ENCODE peak calls at places on chromosomes 16 and 17, in seven cellular contexts. One of them, this sample, is unnamed.

GRCh38 chr17:28004344-28004743 is 38.1 kb upstream of the NLK start:
- DNase-seq in heart left ventricle: no peak
- DNase-seq in hepatocyte: no peak
- DNase-seq in fibroblast of the aortic adventitia: no peak
- DNase-seq in CD4-positive, alpha-beta T cell: no peak
- DNase-seq in GM06990: no peak
- DNase-seq in GM13977: no peak
- DNase-seq in this sample: no peak

GRCh38 chr17:80743181-80743771 is 198.6 kb downstream of the RPTOR start:
- DNase-seq in heart left ventricle: no peak
- DNase-seq in hepatocyte: no peak
- DNase-seq in fibroblast of the aortic adventitia: no peak
- DNase-seq in CD4-positive, alpha-beta T cell: peak
- DNase-seq in GM06990: no peak
- DNase-seq in GM13977: no peak
- DNase-seq in this sample: no peak

GRCh38 chr17:33712120-33712519 is 419.0 kb upstream of the ASIC2 start:
- DNase-seq in heart left ventricle: no peak
- DNase-seq in hepatocyte: no peak
- DNase-seq in fibroblast of the aortic adventitia: no peak
- DNase-seq in CD4-positive, alpha-beta T cell: no peak
- DNase-seq in GM06990: no peak
- DNase-seq in GM13977: no peak
- DNase-seq in this sample: no peak

GRCh38 chr17:77256710-77257109 is 115.9 kb downstream of the SEC14L1 start:
- DNase-seq in heart left ventricle: no peak
- DNase-seq in hepatocyte: no peak
- DNase-seq in fibroblast of the aortic adventitia: no peak
- DNase-seq in CD4-positive, alpha-beta T cell: no peak
- DNase-seq in GM06990: no peak
- DNase-seq in GM13977: no peak
- DNase-seq in this sample: no peak

GRCh38 chr16:76661691-76662090 is 384.5 kb downstream of the CNTNAP4 start:
- DNase-seq in heart left ventricle: no peak
- DNase-seq in hepatocyte: no peak
- DNase-seq in fibroblast of the aortic adventitia: no peak
- DNase-seq in CD4-positive, alpha-beta T cell: no peak
- DNase-seq in GM06990: no peak
- DNase-seq in GM13977: no peak
- DNase-seq in this sample: no peak

GRCh38 chr16:85955566-85955965 is 56.6 kb downstream of the IRF8 start:
- DNase-seq in heart left ventricle: no peak
- DNase-seq in hepatocyte: no peak
- DNase-seq in fibroblast of the aortic adventitia: no peak
- DNase-seq in CD4-positive, alpha-beta T cell: no peak
- DNase-seq in GM06990: peak
- DNase-seq in GM13977: no peak
- DNase-seq in this sample: peak

GRCh38 chr16:31476305-31477219 is 4.6 kb downstream of the TGFB1I1 start:
- DNase-seq in heart left ventricle: peak
- DNase-seq in hepatocyte: peak
- DNase-seq in fibroblast of the aortic adventitia: no peak
- DNase-seq in CD4-positive, alpha-beta T cell: peak
- DNase-seq in GM06990: peak
- DNase-seq in GM13977: peak
- DNase-seq in this sample: peak

GRCh38 chr17:40124279-40125141 is 2.7 kb downstream of the MSL1 start:
- DNase-seq in heart left ventricle: no peak
- DNase-seq in hepatocyte: no peak
- DNase-seq in fibroblast of the aortic adventitia: peak
- DNase-seq in CD4-positive, alpha-beta T cell: no peak
- DNase-seq in GM06990: no peak
- DNase-seq in GM13977: no peak
- DNase-seq in this sample: no peak

GRCh38 chr16:29147710-29148425 is 163.0 kb downstream of the LAT start:
- DNase-seq in heart left ventricle: no peak
- DNase-seq in hepatocyte: no peak
- DNase-seq in fibroblast of the aortic adventitia: no peak
- DNase-seq in CD4-positive, alpha-beta T cell: no peak
- DNase-seq in GM06990: no peak
- DNase-seq in GM13977: no peak
- DNase-seq in this sample: no peak

DNA sequence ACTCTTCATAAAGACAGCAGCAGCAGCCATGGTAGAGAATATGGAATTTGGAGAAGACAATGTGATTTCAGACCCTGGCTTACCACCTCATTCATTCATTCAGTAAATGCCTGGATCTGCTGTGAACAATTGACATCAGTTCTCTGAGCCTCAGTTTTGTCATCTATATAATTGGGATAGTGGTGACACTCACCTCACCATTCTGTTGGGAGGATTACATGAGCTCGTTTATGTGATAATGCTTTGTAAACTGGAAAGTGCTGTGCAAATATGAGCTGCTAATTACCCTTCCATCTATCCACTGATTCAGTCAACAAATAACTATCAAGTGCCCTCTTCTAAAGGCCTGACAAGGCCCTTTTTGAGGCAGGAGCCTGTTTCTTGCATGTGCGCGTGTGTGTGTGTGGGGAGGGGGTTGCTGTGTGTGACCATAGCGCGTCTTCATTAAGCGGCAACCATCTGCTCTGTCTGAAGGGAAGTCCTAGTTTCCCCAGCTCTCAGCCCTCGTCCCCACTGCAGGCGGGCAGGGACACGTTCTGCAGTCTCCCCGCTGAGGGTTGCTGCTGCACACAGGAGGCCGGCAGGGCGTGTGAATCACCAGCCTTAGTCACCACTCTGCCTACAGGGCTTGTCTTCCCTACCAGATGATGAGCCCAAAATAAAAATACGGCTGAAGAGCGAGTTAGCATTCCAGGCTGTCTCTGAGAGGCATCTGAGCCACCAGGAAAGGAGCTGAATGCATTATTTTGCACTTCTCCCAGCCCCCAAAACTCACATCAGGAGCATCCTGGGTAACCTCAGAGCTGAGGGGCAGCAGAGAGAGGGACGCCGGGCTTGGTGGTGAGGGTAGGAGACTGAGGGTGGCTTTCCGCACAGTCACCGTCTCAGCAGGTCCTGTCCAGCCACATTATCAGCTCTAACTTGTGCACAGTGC is 19.9 kb downstream of the ARL4D start:
- DNase-seq in heart left ventricle: no peak
- DNase-seq in hepatocyte: peak
- DNase-seq in fibroblast of the aortic adventitia: peak
- DNase-seq in CD4-positive, alpha-beta T cell: no peak
- DNase-seq in GM06990: no peak
- DNase-seq in GM13977: no peak
- DNase-seq in this sample: no peak
- TF ChIP-seq CTCF in heart left ventricle: no peak
- TF ChIP-seq CTCF in hepatocyte: no peak
- TF ChIP-seq CTCF in fibroblast of the aortic adventitia: peak
- TF ChIP-seq CTCF in CD4-positive, alpha-beta T cell: no peak
- TF ChIP-seq CTCF in GM06990: no peak
- TF ChIP-seq CTCF in GM13977: no peak
- TF ChIP-seq CTCF in this sample: no peak

GRCh38 chr17:35694906-35695305 is 36.5 kb upstream of the RASL10B start:
- DNase-seq in heart left ventricle: no peak
- DNase-seq in hepatocyte: no peak
- DNase-seq in fibroblast of the aortic adventitia: no peak
- DNase-seq in CD4-positive, alpha-beta T cell: no peak
- DNase-seq in GM06990: no peak
- DNase-seq in GM13977: no peak
- DNase-seq in this sample: no peak
- TF ChIP-seq CTCF in heart left ventricle: no peak
- TF ChIP-seq CTCF in hepatocyte: no peak
- TF ChIP-seq CTCF in fibroblast of the aortic adventitia: no peak
- TF ChIP-seq CTCF in CD4-positive, alpha-beta T cell: no peak
- TF ChIP-seq CTCF in GM06990: no peak
- TF ChIP-seq CTCF in GM13977: no peak
- TF ChIP-seq CTCF in this sample: no peak

DNA sequence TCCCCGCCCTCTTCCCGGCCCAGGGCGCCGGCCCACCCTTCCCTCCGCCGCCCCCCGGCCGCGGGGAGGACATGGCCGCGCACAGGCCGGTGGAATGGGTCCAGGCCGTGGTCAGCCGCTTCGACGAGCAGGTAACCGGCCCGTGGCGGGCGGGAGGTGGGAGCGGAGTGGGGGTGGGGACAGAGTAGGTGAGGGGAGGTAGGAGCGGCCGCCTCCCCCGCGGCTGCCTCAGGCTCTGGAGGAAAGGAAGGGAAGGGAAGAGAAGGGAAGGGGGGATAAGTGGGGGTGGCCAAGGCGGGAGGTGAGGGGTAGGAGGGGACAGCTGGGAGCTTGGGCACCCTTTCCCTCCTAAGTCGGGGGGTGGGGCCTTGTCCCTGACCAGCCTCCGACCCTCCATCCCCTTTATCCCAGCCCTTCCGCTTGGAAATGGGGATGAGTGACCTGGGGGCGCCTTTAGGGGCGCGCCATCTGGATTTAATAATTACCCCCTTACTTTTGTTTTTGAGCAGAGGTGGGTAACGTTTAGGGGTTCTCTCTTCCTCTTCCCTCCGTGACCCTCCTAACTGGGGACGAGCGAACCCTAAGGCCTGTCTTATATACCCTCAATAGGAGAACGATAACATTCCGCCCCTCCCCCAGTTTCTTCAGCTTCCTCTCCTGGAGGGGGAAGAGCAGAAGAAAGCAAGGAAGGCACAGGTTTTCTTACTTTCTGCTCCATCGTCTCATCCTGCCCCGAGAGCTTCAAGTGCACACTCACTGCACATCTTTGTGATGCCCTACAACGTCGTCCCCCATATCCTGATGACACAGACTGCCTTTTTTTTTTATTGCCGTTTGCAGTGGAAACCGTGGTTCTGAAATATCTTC is 695 bp downstream of the NF1 start:
- DNase-seq in heart left ventricle: peak
- DNase-seq in hepatocyte: peak
- DNase-seq in fibroblast of the aortic adventitia: peak
- DNase-seq in CD4-positive, alpha-beta T cell: peak
- DNase-seq in GM06990: peak
- DNase-seq in GM13977: peak
- DNase-seq in this sample: peak
- TF ChIP-seq CTCF in heart left ventricle: no peak
- TF ChIP-seq CTCF in hepatocyte: no peak
- TF ChIP-seq CTCF in fibroblast of the aortic adventitia: no peak
- TF ChIP-seq CTCF in CD4-positive, alpha-beta T cell: no peak
- TF ChIP-seq CTCF in GM06990: no peak
- TF ChIP-seq CTCF in GM13977: no peak
- TF ChIP-seq CTCF in this sample: no peak

GRCh38 chr16:50025544-50025931 is 513 bp downstream of the CNEP1R1 start:
- DNase-seq in heart left ventricle: no peak
- DNase-seq in hepatocyte: peak
- DNase-seq in fibroblast of the aortic adventitia: peak
- DNase-seq in CD4-positive, alpha-beta T cell: no peak
- DNase-seq in GM06990: peak
- DNase-seq in GM13977: peak
- DNase-seq in this sample: peak

GRCh38 chr16:50024207-50024606 is 818 bp upstream of the CNEP1R1 start:
- DNase-seq in heart left ventricle: no peak
- DNase-seq in hepatocyte: no peak
- DNase-seq in fibroblast of the aortic adventitia: no peak
- DNase-seq in CD4-positive, alpha-beta T cell: no peak
- DNase-seq in GM06990: no peak
- DNase-seq in GM13977: no peak
- DNase-seq in this sample: no peak

GRCh38 chr16:50023626-50024025 is 1.4 kb upstream of the CNEP1R1 start:
- DNase-seq in heart left ventricle: no peak
- DNase-seq in hepatocyte: no peak
- DNase-seq in fibroblast of the aortic adventitia: no peak
- DNase-seq in CD4-positive, alpha-beta T cell: no peak
- DNase-seq in GM06990: no peak
- DNase-seq in GM13977: no peak
- DNase-seq in this sample: no peak

GRCh38 chr16:50024684-50025543 is at the start of gene CNEP1R1:
- DNase-seq in heart left ventricle: peak
- DNase-seq in hepatocyte: peak
- DNase-seq in fibroblast of the aortic adventitia: peak
- DNase-seq in CD4-positive, alpha-beta T cell: peak
- DNase-seq in GM06990: peak
- DNase-seq in GM13977: peak
- DNase-seq in this sample: peak

GRCh38 chr16:50027829-50028228 is 2.8 kb downstream of the CNEP1R1 start:
- DNase-seq in heart left ventricle: no peak
- DNase-seq in hepatocyte: no peak
- DNase-seq in fibroblast of the aortic adventitia: no peak
- DNase-seq in CD4-positive, alpha-beta T cell: no peak
- DNase-seq in GM06990: no peak
- DNase-seq in GM13977: no peak
- DNase-seq in this sample: no peak
- TF ChIP-seq CTCF in heart left ventricle: no peak
- TF ChIP-seq CTCF in hepatocyte: no peak
- TF ChIP-seq CTCF in fibroblast of the aortic adventitia: no peak
- TF ChIP-seq CTCF in CD4-positive, alpha-beta T cell: no peak
- TF ChIP-seq CTCF in GM06990: no peak
- TF ChIP-seq CTCF in GM13977: no peak
- TF ChIP-seq CTCF in this sample: no peak

DNA sequence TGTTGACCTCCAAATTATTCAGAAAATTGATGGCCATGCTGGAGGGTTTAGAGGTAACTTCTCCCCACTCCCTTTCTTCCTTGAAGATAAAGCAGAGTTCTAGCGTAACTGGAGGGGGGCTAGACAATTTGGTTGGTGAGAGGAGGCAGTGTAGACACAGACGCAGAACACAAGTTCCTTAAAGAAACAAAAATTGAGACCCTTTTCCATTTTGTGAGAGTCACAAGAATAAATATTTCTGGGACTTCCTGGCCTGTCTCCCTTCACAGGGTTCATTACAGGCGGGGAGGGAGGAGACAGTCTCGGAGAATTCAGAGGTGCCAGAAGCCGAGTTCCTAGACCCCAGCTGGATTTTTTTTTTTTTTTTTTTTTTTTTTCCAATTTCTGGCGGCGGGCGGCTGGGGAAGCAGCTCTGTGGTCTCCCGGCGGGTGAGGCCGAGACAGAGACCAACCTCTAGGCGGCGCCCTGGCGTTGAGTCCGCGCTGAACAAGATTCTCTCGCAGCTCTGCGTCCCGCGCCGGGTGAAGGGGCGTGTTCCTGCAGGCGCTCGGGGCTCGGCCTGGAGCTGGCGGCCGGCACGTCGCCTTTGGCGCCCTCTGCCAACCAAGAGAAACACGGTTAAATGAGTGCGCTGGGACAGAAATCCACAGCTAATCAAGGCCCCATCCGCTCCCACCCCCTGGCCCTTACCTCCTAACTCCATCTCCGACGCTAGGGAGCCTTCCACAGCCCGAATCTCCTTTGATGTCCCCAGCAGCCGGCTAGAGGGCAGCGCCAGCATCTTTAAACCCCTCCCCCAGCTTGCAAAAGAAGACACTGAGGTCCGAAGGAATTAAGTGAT is 10.2 kb upstream of the HOXB9 start:
- DNase-seq in heart left ventricle: peak
- DNase-seq in hepatocyte: peak
- DNase-seq in fibroblast of the aortic adventitia: peak
- DNase-seq in CD4-positive, alpha-beta T cell: peak
- DNase-seq in GM06990: peak
- DNase-seq in GM13977: peak
- DNase-seq in this sample: no peak
- TF ChIP-seq CTCF in heart left ventricle: peak
- TF ChIP-seq CTCF in hepatocyte: peak
- TF ChIP-seq CTCF in fibroblast of the aortic adventitia: peak
- TF ChIP-seq CTCF in CD4-positive, alpha-beta T cell: peak
- TF ChIP-seq CTCF in GM06990: peak
- TF ChIP-seq CTCF in GM13977: peak
- TF ChIP-seq CTCF in this sample: no peak

This sample was measured in activated B cell treated with CpG ODN at 0.5 μM for 24 hours.